ENCODE peak calls at places on chromosomes 6 and 20, in four cellular contexts. F is endothelial cell of umbilical vein, V is cardiac muscle cell, G is fibroblast of lung. Z is an unnamed sample.

GRCh38 chr6:109457596-109457996 is 2.0 kb upstream of the MICAL1 start:
- DNase-seq in F (no peak), G (no peak), V (no peak), Z (no peak)

GRCh38 chr6:79946242-79946641 is 1.1 kb downstream of the ELOVL4 start:
- DNase-seq in F (no peak), V (peak; percentile 38), G (peak; percentile 42), Z (peak; percentile 42)

GRCh38 chr6:119205911-119206617 is 127.6 kb upstream of the FAM184A start:
- DNase-seq in G (no peak), V (no peak), F (no peak), Z (no peak)

GRCh38 chr6:119978274-119978889 is 628.8 kb upstream of the MAN1A1 start:
- DNase-seq in F (no peak), V (peak; percentile 35), G (peak; percentile 22), Z (no peak)

GRCh38 chr6:137512768-137513605 is 18.8 kb upstream of the OLIG3 start:
- DNase-seq in F (no peak), V (no peak), G (no peak), Z (no peak)

GRCh38 chr6:40685771-40686170 is 98.6 kb upstream of the LRFN2 start:
- DNase-seq in V (no peak), G (no peak), F (no peak), Z (no peak)

GRCh38 chr6:67558985-67559384 is 1076.1 kb upstream of the ADGRB3 start:
- DNase-seq in F (peak; percentile 2), G (peak; percentile 71), V (peak; percentile 36), Z (no peak)

GRCh38 chr6:15839969-15840541 is 177.2 kb upstream of the DTNBP1 start:
- DNase-seq in G (no peak), V (no peak), F (no peak), Z (no peak)

GRCh38 chr6:25700841-25701240 is 48.8 kb downstream of the SCGN start:
- DNase-seq in F (no peak), V (no peak), G (no peak), Z (no peak)

GRCh38 chr20:32984196-32984595 is 20.0 kb downstream of the SUN5 start:
- DNase-seq in V (no peak), G (no peak), F (no peak), Z (no peak)

GRCh38 chr20:3067139-3068009 is 4.0 kb upstream of the OXT start:
- DNase-seq in F (no peak), G (peak; percentile 8), V (no peak), Z (no peak)

DNA sequence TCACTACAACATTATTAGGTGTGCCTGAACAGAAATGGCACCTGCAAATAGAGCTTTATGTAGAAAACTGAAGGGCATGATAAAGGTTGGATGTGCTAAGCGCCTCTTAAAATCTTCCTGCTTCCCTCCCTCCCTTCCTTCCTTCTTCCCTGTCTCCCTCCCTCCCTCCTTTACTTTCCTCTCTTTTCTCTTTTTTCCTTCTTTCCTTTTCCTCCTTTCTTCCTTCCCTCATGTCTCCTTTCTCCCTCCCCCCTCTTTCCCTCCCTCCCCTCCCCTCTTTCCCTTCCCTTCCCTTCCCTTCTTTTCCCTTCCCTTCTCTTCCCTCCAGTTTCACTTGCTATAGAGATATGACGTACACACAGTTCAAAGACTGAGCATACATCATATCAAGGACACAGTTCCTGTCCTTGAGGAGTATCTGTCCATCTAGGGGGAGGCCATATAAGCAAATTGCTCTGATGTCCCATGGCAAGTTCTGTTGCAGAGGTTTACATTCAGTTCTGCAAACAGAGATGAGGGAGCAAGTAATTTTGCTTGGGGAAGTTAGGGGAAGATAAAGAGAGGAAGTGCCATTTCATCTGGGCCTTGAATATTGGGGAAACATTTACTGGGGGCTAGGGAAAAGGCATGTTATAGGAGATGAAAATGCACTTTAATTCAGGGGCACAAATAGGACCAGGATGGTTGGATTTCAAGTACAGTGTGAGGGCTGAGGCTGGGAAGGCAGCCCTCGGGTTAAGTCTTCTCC is 79.0 kb upstream of the EEF1E1 start:
- DNase-seq in V (no peak), G (no peak), F (no peak), Z (no peak)
- H3K4me1 ChIP-seq in V (peaks cover 17% of the 10 kb centered on the region), G (peaks cover 12% of the 10 kb centered on the region), F (peaks cover 10% of the 10 kb centered on the region), Z (no peaks in the 10 kb centered on the region)

GRCh38 chr6:8017705-8018104 is 46.5 kb downstream of the BLOC1S5 start:
- DNase-seq in F (no peak), G (no peak), V (no peak), Z (no peak)
- H3K4me3 ChIP-seq in F (no peak overlapping the region), G (no peak overlapping the region), V (no peak overlapping the region), Z (peak overlapping the region; percentile 44)

GRCh38 chr6:3026811-3027626 is 27.3 kb downstream of the NQO2 start:
- DNase-seq in G (peak; percentile 41), F (no peak), V (peak; percentile 21), Z (peak; percentile 91)
- H3K4me1 ChIP-seq in G (peaks cover 6% of the 10 kb centered on the region), F (peaks cover 19% of the 10 kb centered on the region), V (peaks cover 7% of the 10 kb centered on the region), Z (peaks cover 56% of the 10 kb centered on the region)

DNA sequence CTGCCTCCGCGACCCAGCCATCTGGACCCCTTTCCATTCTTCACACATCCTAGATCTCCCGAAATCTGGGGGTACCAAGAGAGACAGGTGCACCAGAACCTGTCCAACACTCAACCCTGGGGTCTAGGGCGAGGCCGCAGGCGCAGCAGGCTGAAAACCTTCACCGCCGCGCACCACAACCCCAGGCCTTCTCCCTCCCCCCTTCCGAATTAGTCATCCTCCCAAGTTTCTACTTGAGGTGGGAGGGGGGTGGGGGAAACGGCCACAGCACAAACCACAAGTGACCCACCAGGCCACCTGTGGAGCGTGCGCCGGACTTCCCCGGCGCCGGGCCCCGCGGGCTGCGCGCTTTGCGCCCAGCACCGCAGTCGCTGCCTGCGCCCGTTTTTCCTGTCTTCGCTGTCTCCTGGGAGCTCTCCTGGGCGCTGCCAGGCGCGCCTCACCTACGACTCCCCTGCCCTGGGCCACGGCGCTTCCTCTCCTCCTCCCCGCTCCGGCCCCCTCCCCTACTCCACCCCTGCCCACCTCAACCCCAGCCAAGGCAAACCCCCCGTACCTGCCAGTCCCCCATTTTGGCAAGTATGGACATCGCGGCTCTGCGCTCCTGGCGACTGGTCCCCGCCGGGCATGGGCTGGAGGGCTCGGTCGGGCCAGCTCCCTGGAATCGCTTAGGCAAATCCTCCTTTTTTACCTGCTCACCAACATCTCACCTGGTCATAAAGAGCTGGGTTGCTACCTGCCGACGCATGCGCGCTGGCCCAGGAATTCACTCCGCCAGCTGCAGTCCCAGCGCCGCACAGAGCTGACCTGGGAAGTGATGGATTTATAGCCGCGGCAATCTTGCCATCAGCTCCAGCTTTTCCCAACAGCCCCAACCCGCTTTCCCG is 4.2 kb upstream of the TFAP2A start:
- DNase-seq in V (no peak), F (no peak), G (peak; percentile 65), Z (no peak)
- H3K4me3 ChIP-seq in V (peak overlapping the region; percentile 4), F (no peak overlapping the region), G (no peak overlapping the region), Z (no peak overlapping the region)

GRCh38 chr6:31559958-31560696 is 12.0 kb upstream of the LTA start:
- DNase-seq in G (peak; percentile 64), F (peak; percentile 99), V (peak; percentile 76), Z (peak; percentile 98)

GRCh38 chr6:31557443-31558317 is 10.3 kb downstream of the NFKBIL1 start:
- DNase-seq in G (no peak), V (no peak), F (no peak), Z (peak; percentile 88)

GRCh38 chr6:31559606-31559957 is 12.2 kb downstream of the NFKBIL1 start:
- DNase-seq in F (peak; percentile 40), V (no peak), G (no peak), Z (no peak)

GRCh38 chr6:31558318-31558625 is 10.9 kb downstream of the NFKBIL1 start:
- DNase-seq in F (no peak), G (no peak), V (no peak), Z (no peak)

DNA sequence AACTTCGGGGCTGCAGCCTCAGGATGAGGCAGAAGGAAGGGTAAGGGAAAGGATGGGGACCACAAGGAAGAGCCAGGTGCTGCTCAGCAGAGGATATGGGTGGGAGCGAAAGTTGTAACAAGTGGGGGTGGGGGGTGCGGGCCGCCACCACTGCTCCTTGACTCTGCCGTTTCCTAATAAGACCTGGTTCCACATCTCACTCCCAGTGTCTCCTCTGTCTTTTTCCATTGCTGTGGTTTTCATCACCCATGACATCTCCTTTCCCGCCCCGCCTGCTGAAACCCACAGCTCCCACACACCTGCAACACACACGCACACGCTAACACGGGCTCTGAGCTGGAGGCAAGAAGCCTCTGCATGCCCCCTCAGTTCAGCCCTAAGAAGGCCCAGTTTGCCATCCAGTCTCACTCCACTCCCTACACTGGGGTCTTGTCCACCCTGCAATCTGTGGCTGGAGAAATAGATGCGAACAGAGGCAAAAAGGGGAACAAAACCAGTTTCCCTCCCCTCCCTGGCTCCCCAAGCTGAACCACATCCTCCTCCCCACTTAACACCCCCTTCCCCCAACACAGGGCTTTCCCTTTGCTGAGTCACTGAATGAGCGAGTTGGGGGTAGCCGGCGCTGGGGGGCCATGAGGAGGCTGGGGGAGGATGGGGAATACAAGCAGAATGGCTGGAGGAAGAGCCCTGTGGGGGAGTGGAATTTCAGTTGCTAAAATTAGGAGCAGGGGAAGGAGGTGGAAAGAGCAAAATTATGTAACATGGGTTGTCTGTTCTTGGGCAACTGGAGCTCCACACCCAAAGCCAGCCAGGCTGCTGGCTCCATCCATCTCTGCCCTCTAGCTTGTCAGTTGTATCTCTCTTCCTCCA is 11.5 kb downstream of the NFKBIL1 start:
- DNase-seq in V (peak; percentile 52), F (peak; percentile 46), G (peak; percentile 29), Z (peak; percentile 96)
- H3K4me1 ChIP-seq in V (peaks cover 5% of the 10 kb centered on the region), F (peaks cover 67% of the 10 kb centered on the region), G (peaks cover 11% of the 10 kb centered on the region), Z (peaks cover 94% of the 10 kb centered on the region)

GRCh38 chr6:106671651-106672050 is 42.3 kb downstream of the QRSL1 start:
- DNase-seq in G (no peak), V (no peak), F (no peak), Z (no peak)

GRCh38 chr6:106662458-106662857 is 33.1 kb downstream of the QRSL1 start:
- DNase-seq in V (no peak), F (no peak), G (no peak), Z (no peak)

GRCh38 chr6:106670236-106670635 is 40.9 kb downstream of the QRSL1 start:
- DNase-seq in F (no peak), V (no peak), G (no peak), Z (peak; percentile 64)

GRCh38 chr6:106667022-106667402 is 37.6 kb downstream of the QRSL1 start:
- DNase-seq in V (no peak), G (no peak), F (no peak), Z (no peak)

GRCh38 chr6:106666290-106667021 is 37.1 kb downstream of the QRSL1 start:
- DNase-seq in G (no peak), V (no peak), F (no peak), Z (peak; percentile 97)
- H3K4me3 ChIP-seq in G (no peak overlapping the region), V (no peak overlapping the region), F (no peak overlapping the region), Z (peak overlapping the region; percentile 29)

DNA sequence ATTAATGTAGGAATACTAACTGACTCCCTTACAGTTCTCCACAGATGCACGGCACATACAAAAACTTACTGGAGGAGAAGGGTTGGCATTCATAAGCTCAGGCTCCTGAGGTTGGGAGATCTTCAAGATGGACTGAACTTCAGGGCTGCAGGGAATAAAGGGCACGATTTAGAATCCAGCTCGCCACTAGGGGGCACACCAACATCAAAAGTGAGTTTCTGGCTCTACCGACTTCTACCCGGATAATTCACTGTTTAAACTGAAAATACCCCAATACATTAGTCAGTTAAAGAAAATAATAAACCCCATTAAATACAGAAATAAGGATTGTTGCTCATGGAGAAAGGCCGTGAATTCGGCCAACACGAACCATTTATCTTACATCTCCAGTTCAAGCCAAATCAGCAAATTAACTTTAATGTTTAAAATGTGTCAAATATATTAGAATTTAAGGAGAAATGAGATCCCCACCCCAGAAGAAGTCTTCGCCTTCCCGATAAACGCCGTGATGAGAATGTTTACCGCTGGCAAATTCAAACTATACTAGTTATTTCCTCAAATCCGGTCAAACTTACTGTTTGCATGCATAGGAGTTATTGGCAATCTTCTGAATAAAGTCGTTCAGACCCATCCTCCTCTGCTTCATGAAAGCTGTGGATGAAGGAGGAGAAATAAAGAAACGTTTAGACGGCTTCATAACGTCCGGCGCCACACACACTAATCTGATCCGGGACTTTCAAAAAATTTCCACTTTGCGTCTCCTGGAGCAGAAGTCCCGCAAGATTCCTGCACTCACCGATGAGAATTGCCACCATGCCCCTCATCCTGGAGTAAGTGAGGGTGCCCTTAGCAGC is 121.7 kb upstream of the SLC2A12 start:
- DNase-seq in V (peak; percentile 92), G (peak; percentile 77), F (peak; percentile 90), Z (peak; percentile 94)
- H3K4me1 ChIP-seq in V (peaks cover 5% of the 10 kb centered on the region), G (peaks cover 11% of the 10 kb centered on the region), F (peaks cover 60% of the 10 kb centered on the region), Z (peaks cover 30% of the 10 kb centered on the region)

GRCh38 chr6:23672737-23673136 is 453.3 kb upstream of the NRSN1 start:
- DNase-seq in F (no peak), V (no peak), G (no peak), Z (no peak)
- H3K4me3 ChIP-seq in F (no peak overlapping the region), V (no peak overlapping the region), G (no peak overlapping the region), Z (no peak overlapping the region)

Z was measured in Karpas-422.